ENCODE peak calls at places on chromosomes 13 and 19, in four cellular contexts. X is stimulated activated CD8-positive, alpha-beta memory T cell treated with anti-CD3 and anti-CD28 coated beads, Interleukin-4, amount 100 ng/mL, for 1 hour; L is activated effector memory CD4-positive, alpha-beta T cell treated with Interleukin-2 at 50 U/mL for 16 hours; Z is Right ventricle myocardium superior. N is an unnamed sample.

GRCh38 chr13:90979059-90979458 is 368.4 kb upstream of the MIR17HG start:
- DNase-seq in Z (no peak), L (no peak), X (no peak), N (no peak)

GRCh38 chr19:50020481-50020880 is 4.7 kb downstream of the VRK3 start:
- DNase-seq in L (no peak), X (no peak), Z (no peak), N (no peak)

GRCh38 chr19:42250666-42251531 is 4.0 kb downstream of the ERF start:
- DNase-seq in L (no peak), Z (no peak), X (no peak), N (peak)

GRCh38 chr13:64709079-64709478 is 2521.1 kb downstream of the PCDH9 start:
- DNase-seq in L (no peak), X (no peak), Z (no peak), N (no peak)

GRCh38 chr13:112693831-112694497 is 4.1 kb downstream of the ATP11A start:
- DNase-seq in Z (no peak), X (no peak), L (no peak), N (no peak)

GRCh38 chr19:35816262-35816661 is 3.6 kb upstream of the PRODH2 start:
- DNase-seq in X (no peak), Z (no peak), L (no peak), N (no peak)

GRCh38 chr19:49106648-49107135 is 7.5 kb upstream of the LIN7B start:
- DNase-seq in X (no peak), L (peak), Z (peak), N (peak)

GRCh38 chr19:48752511-48753365 is at the start of gene FUT1:
- DNase-seq in X (no peak), Z (peak), L (peak), N (no peak)

GRCh38 chr13:30616927-30617314 is 799 bp upstream of the USPL1 start:
- DNase-seq in Z (peak), X (peak), L (no peak), N (peak)

GRCh38 chr13:34076943-34077703 is 259.2 kb downstream of the RFC3 start:
- DNase-seq in L (no peak), X (no peak), Z (no peak), N (no peak)

GRCh38 chr13:36858285-36858684 is 39.3 kb downstream of the RFXAP start:
- DNase-seq in L (no peak), X (no peak), Z (no peak), N (no peak)

GRCh38 chr19:10419646-10420443 is 493 bp upstream of the PDE4A start:
- DNase-seq in L (peak), Z (no peak), X (no peak), N (peak)